ENCODE peak calls at places on chromosomes 11 and 22, in six cellular contexts. One of them, this sample, is unnamed.

GRCh38 chr11:117877120-117877784 is 794 bp upstream of the FXYD6 start:
- DNase-seq in astrocyte: no peak
- DNase-seq in IMR-90: no peak
- DNase-seq in HCT116: no peak
- DNase-seq in neuronal stem cell: no peak
- DNase-seq in colonic mucosa: no peak
- DNase-seq in this sample: no peak

GRCh38 chr11:1734571-1735081 is 15.8 kb downstream of the IFITM10 start:
- DNase-seq in astrocyte: no peak
- DNase-seq in IMR-90: no peak
- DNase-seq in HCT116: no peak
- DNase-seq in neuronal stem cell: no peak
- DNase-seq in colonic mucosa: no peak
- DNase-seq in this sample: no peak

GRCh38 chr11:72996959-72997358 is 145.2 kb downstream of the FCHSD2 start:
- DNase-seq in astrocyte: no peak
- DNase-seq in IMR-90: no peak
- DNase-seq in HCT116: no peak
- DNase-seq in neuronal stem cell: no peak
- DNase-seq in colonic mucosa: no peak
- DNase-seq in this sample: no peak

GRCh38 chr11:26268980-26269660 is 62.8 kb upstream of the ANO3 start:
- DNase-seq in astrocyte: no peak
- DNase-seq in IMR-90: no peak
- DNase-seq in HCT116: no peak
- DNase-seq in neuronal stem cell: no peak
- DNase-seq in colonic mucosa: no peak
- DNase-seq in this sample: no peak

GRCh38 chr22:38304526-38304925 is 12.7 kb downstream of the CSNK1E start:
- DNase-seq in astrocyte: no peak
- DNase-seq in IMR-90: no peak
- DNase-seq in HCT116: no peak
- DNase-seq in neuronal stem cell: no peak
- DNase-seq in colonic mucosa: no peak
- DNase-seq in this sample: no peak

GRCh38 chr11:76083563-76084451 is 122.5 kb downstream of the WNT11 start:
- DNase-seq in astrocyte: peak; percentile 37
- DNase-seq in IMR-90: no peak
- DNase-seq in HCT116: no peak
- DNase-seq in neuronal stem cell: no peak
- DNase-seq in colonic mucosa: no peak
- DNase-seq in this sample: no peak

GRCh38 chr11:2367266-2368160 is 9.6 kb upstream of the CD81 start:
- DNase-seq in astrocyte: no peak
- DNase-seq in IMR-90: no peak
- DNase-seq in HCT116: no peak
- DNase-seq in neuronal stem cell: no peak
- DNase-seq in colonic mucosa: no peak
- DNase-seq in this sample: no peak

GRCh38 chr22:37731804-37732471 is 35.1 kb downstream of the TRIOBP start:
- DNase-seq in astrocyte: no peak
- DNase-seq in IMR-90: no peak
- DNase-seq in HCT116: no peak
- DNase-seq in neuronal stem cell: no peak
- DNase-seq in colonic mucosa: peak; percentile 80
- DNase-seq in this sample: no peak

GRCh38 chr22:44091751-44092150 is 67.6 kb downstream of the PARVB start:
- DNase-seq in astrocyte: no peak
- DNase-seq in IMR-90: no peak
- DNase-seq in HCT116: no peak
- DNase-seq in neuronal stem cell: no peak
- DNase-seq in colonic mucosa: no peak
- DNase-seq in this sample: no peak

GRCh38 chr11:72735495-72736027 is 16.6 kb downstream of the ARAP1 start:
- DNase-seq in astrocyte: peak; percentile 40
- DNase-seq in IMR-90: peak; percentile 84
- DNase-seq in HCT116: peak; percentile 40
- DNase-seq in neuronal stem cell: no peak
- DNase-seq in colonic mucosa: no peak
- DNase-seq in this sample: no peak

GRCh38 chr11:123472236-123472935 is 42.3 kb downstream of the GRAMD1B start:
- DNase-seq in astrocyte: no peak
- DNase-seq in IMR-90: no peak
- DNase-seq in HCT116: no peak
- DNase-seq in neuronal stem cell: no peak
- DNase-seq in colonic mucosa: no peak
- DNase-seq in this sample: no peak

GRCh38 chr11:134349109-134349801 is 17.5 kb downstream of the GLB1L2 start:
- DNase-seq in astrocyte: no peak
- DNase-seq in IMR-90: no peak
- DNase-seq in HCT116: no peak
- DNase-seq in neuronal stem cell: no peak
- DNase-seq in colonic mucosa: no peak
- DNase-seq in this sample: no peak

GRCh38 chr11:65487467-65488272 is 11.2 kb upstream of the MALAT1 start:
- DNase-seq in astrocyte: peak; percentile 100
- DNase-seq in IMR-90: peak; percentile 100
- DNase-seq in HCT116: peak; percentile 99
- DNase-seq in neuronal stem cell: peak; percentile 99
- DNase-seq in colonic mucosa: peak; percentile 97
- DNase-seq in this sample: peak; percentile 81

GRCh38 chr11:117449111-117449693 is 121.5 kb downstream of the CEP164 start:
- DNase-seq in astrocyte: no peak
- DNase-seq in IMR-90: no peak
- DNase-seq in HCT116: no peak
- DNase-seq in neuronal stem cell: no peak
- DNase-seq in colonic mucosa: no peak
- DNase-seq in this sample: no peak

GRCh38 chr11:127639916-127640315 is 639.3 kb upstream of the KIRREL3 start:
- DNase-seq in astrocyte: peak; percentile 52
- DNase-seq in IMR-90: peak; percentile 12
- DNase-seq in HCT116: no peak
- DNase-seq in neuronal stem cell: no peak
- DNase-seq in colonic mucosa: no peak
- DNase-seq in this sample: no peak

GRCh38 chr11:58561394-58562102 is 14.1 kb downstream of the LPXN start:
- DNase-seq in astrocyte: no peak
- DNase-seq in IMR-90: no peak
- DNase-seq in HCT116: no peak
- DNase-seq in neuronal stem cell: no peak
- DNase-seq in colonic mucosa: no peak
- DNase-seq in this sample: no peak

GRCh38 chr22:47325249-47325648 is 562.8 kb downstream of the TBC1D22A start:
- DNase-seq in astrocyte: no peak
- DNase-seq in IMR-90: no peak
- DNase-seq in HCT116: no peak
- DNase-seq in neuronal stem cell: no peak
- DNase-seq in colonic mucosa: no peak
- DNase-seq in this sample: no peak

GRCh38 chr22:47329727-47330653 is 567.5 kb downstream of the TBC1D22A start:
- DNase-seq in astrocyte: no peak
- DNase-seq in IMR-90: no peak
- DNase-seq in HCT116: no peak
- DNase-seq in neuronal stem cell: no peak
- DNase-seq in colonic mucosa: no peak
- DNase-seq in this sample: no peak

GRCh38 chr22:47327241-47327640 is 564.8 kb downstream of the TBC1D22A start:
- DNase-seq in astrocyte: no peak
- DNase-seq in IMR-90: no peak
- DNase-seq in HCT116: no peak
- DNase-seq in neuronal stem cell: no peak
- DNase-seq in colonic mucosa: no peak
- DNase-seq in this sample: no peak

GRCh38 chr22:47331750-47332149 is 569.3 kb downstream of the TBC1D22A start:
- DNase-seq in astrocyte: no peak
- DNase-seq in IMR-90: no peak
- DNase-seq in HCT116: no peak
- DNase-seq in neuronal stem cell: no peak
- DNase-seq in colonic mucosa: no peak
- DNase-seq in this sample: no peak

DNA sequence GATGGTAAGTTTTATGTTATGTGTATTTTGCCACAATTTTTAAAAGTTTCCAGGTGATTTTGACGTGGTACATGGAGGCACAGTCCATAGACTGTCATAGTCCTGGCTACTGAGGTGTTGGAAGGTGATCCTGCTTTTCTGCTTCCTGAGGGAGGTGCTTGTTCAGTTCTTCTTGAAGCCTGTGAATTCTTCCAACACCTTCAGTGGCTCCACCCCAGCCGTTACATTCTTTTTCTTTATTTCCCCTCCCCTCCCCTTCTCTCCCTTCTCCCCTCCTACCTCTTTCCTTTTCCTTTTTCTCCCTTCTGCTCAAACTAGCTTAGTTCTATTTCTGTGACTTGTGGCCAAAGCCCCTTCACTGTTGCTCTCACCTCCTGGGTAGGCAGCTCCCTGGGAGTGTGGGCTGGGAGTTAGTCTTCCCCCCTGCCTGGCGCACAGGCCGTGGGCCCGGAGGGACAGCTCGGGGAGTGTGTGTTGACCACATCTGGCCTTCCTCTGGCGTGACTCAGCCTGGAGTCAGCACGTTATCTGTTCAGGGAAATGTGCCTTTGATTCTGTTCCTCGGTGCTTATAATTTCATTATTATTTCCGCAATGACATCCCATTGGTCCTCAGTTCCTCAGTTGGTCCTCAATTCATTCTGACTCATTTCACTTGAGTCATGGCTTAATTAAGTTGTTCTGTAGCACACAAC is 566.2 kb downstream of the TBC1D22A start:
- DNase-seq in astrocyte: peak; percentile 95
- DNase-seq in IMR-90: peak; percentile 96
- DNase-seq in HCT116: peak; percentile 95
- DNase-seq in neuronal stem cell: no peak
- DNase-seq in colonic mucosa: no peak
- DNase-seq in this sample: no peak
- H3K9me3 ChIP-seq in astrocyte: peaks cover 10% of the 10 kb centered on the region
- H3K9me3 ChIP-seq in IMR-90: peaks cover 7% of the 10 kb centered on the region
- H3K9me3 ChIP-seq in HCT116: no peaks in the 10 kb centered on the region
- H3K9me3 ChIP-seq in neuronal stem cell: no peaks in the 10 kb centered on the region
- H3K9me3 ChIP-seq in colonic mucosa: no peaks in the 10 kb centered on the region
- H3K9me3 ChIP-seq in this sample: no peaks in the 10 kb centered on the region

GRCh38 chr11:12077535-12078280 is 32.7 kb upstream of the MICAL2 start:
- DNase-seq in astrocyte: peak; percentile 67
- DNase-seq in IMR-90: peak; percentile 81
- DNase-seq in HCT116: no peak
- DNase-seq in neuronal stem cell: no peak
- DNase-seq in colonic mucosa: no peak
- DNase-seq in this sample: no peak
- H3K9ac ChIP-seq in astrocyte: peak overlapping the region; percentile 89
- H3K9ac ChIP-seq in IMR-90: peak overlapping the region; percentile 13
- H3K9ac ChIP-seq in HCT116: no peak overlapping the region
- H3K9ac ChIP-seq in neuronal stem cell: no peak overlapping the region
- H3K9ac ChIP-seq in colonic mucosa: no peak overlapping the region
- H3K9ac ChIP-seq in this sample: no peak overlapping the region

GRCh38 chr11:34161812-34162506 is 56.5 kb downstream of the NAT10 start:
- DNase-seq in astrocyte: peak; percentile 77
- DNase-seq in IMR-90: peak; percentile 20
- DNase-seq in HCT116: no peak
- DNase-seq in neuronal stem cell: no peak
- DNase-seq in colonic mucosa: no peak
- DNase-seq in this sample: no peak

GRCh38 chr11:34160791-34161190 is 55.4 kb downstream of the NAT10 start:
- DNase-seq in astrocyte: no peak
- DNase-seq in IMR-90: no peak
- DNase-seq in HCT116: no peak
- DNase-seq in neuronal stem cell: no peak
- DNase-seq in colonic mucosa: no peak
- DNase-seq in this sample: no peak

GRCh38 chr11:34161361-34161760 is 55.9 kb downstream of the NAT10 start:
- DNase-seq in astrocyte: no peak
- DNase-seq in IMR-90: no peak
- DNase-seq in HCT116: no peak
- DNase-seq in neuronal stem cell: no peak
- DNase-seq in colonic mucosa: no peak
- DNase-seq in this sample: no peak

GRCh38 chr11:34162856-34163255 is 57.4 kb downstream of the NAT10 start:
- DNase-seq in astrocyte: no peak
- DNase-seq in IMR-90: no peak
- DNase-seq in HCT116: no peak
- DNase-seq in neuronal stem cell: no peak
- DNase-seq in colonic mucosa: no peak
- DNase-seq in this sample: no peak

DNA sequence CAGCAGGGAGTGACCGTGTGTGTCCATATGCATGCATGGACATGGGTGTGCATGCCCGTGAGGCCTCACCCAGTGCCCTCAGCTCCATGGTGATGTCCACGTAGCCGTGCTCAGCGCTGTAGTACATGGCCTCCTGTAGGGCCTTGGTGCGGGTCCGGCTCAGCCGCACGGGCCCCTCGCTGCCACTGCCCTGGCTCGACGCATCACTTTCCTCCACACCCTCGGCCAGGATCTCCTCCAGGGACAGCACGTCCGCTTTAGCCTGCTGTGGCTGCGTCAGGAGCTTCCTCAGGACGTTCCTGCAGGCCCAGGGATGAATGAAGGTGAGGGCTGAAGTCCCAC is 57.0 kb downstream of the NAT10 start:
- DNase-seq in astrocyte: no peak
- DNase-seq in IMR-90: no peak
- DNase-seq in HCT116: no peak
- DNase-seq in neuronal stem cell: no peak
- DNase-seq in colonic mucosa: no peak
- DNase-seq in this sample: no peak
- H3K9me3 ChIP-seq in astrocyte: no peaks in the 10 kb centered on the region
- H3K9me3 ChIP-seq in IMR-90: peaks cover 2% of the 10 kb centered on the region
- H3K9me3 ChIP-seq in HCT116: no peaks in the 10 kb centered on the region
- H3K9me3 ChIP-seq in neuronal stem cell: no peaks in the 10 kb centered on the region
- H3K9me3 ChIP-seq in colonic mucosa: no peaks in the 10 kb centered on the region
- H3K9me3 ChIP-seq in this sample: no peaks in the 10 kb centered on the region

GRCh38 chr22:49657275-49657973 is 170.2 kb downstream of the BRD1 start:
- DNase-seq in astrocyte: no peak
- DNase-seq in IMR-90: no peak
- DNase-seq in HCT116: peak; percentile 71
- DNase-seq in neuronal stem cell: no peak
- DNase-seq in colonic mucosa: peak; percentile 57
- DNase-seq in this sample: peak; percentile 87
- H3K9ac ChIP-seq in astrocyte: no peak overlapping the region
- H3K9ac ChIP-seq in IMR-90: no peak overlapping the region
- H3K9ac ChIP-seq in HCT116: peak overlapping the region; percentile 72
- H3K9ac ChIP-seq in neuronal stem cell: peak overlapping the region; percentile 3
- H3K9ac ChIP-seq in colonic mucosa: no peak overlapping the region
- H3K9ac ChIP-seq in this sample: peak overlapping the region; percentile 53

DNA sequence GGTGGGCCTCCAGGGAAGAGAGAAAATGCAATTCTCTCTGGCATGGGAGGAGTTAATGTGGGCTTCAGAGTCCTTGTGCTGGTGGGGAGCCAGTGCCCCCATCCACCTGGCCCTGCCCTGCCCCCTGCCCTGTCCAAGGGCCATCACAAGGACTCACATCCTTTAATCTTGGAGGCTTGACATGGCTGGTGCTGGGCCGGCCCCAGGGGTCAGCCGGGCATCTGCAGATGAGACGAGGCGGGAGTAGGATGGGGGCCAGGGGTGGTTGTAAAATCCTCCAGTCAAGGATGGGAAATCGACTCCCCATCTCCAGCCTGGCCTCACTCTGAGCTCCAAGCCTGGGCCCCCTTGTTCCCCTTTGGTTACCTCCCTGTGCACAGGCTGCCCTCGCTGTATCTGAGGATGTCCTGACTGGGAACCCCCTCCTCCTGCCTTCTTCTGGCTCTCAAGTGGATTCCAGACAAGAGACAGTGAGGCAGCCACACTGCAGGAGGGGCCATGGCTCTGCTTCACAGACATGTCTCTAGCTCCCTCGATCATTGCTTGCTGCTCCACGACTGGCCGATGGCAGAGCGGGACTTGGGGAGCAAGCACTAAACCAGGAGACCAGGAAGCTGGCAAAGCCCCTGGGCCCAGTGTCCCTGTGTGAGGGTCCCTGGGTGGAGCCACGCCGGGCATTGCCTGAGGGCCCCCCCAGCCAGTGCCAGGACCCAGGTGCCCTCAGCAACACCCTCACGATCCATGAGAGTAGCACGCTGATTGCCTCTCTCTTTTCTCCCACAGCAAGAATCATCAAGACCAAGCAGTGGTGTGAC is 1120.5 kb downstream of the BRD1 start:
- DNase-seq in astrocyte: no peak
- DNase-seq in IMR-90: no peak
- DNase-seq in HCT116: no peak
- DNase-seq in neuronal stem cell: no peak
- DNase-seq in colonic mucosa: no peak
- DNase-seq in this sample: no peak
- H3K9me3 ChIP-seq in astrocyte: no peaks in the 10 kb centered on the region
- H3K9me3 ChIP-seq in IMR-90: peaks cover 82% of the 10 kb centered on the region
- H3K9me3 ChIP-seq in HCT116: no peaks in the 10 kb centered on the region
- H3K9me3 ChIP-seq in neuronal stem cell: no peaks in the 10 kb centered on the region
- H3K9me3 ChIP-seq in colonic mucosa: no peaks in the 10 kb centered on the region
- H3K9me3 ChIP-seq in this sample: no peaks in the 10 kb centered on the region

This sample was measured in MM.1S.